ENCODE peak calls at places on chromosome 4, in six cellular contexts. R is NCI-H460, S is RPMI7951, D is activated gamma-delta T cell treated with Interleukin-2 at 50 U/mL for 16 hours, Q is sciatic nerve, E is HEK293T. I is an unnamed sample.

GRCh38 chr4:13386405-13387107 is 97.6 kb downstream of the RAB28 start:
- DNase-seq in S (peak; percentile 31), E (no peak), Q (no peak), R (no peak), D (no peak), I (no peak)

GRCh38 chr4:110193822-110194761 is 4.3 kb downstream of the ELOVL6 start:
- DNase-seq in Q (peak; percentile 78), D (peak; percentile 69), S (peak; percentile 91), R (peak; percentile 87), E (peak; percentile 78), I (peak; percentile 46)

GRCh38 chr4:37549003-37549402 is 137.2 kb downstream of the RELL1 start:
- DNase-seq in E (no peak), S (peak; percentile 89), D (no peak), R (no peak), Q (no peak), I (no peak)

GRCh38 chr4:6142511-6142910 is 57.8 kb downstream of the JAKMIP1 start:
- DNase-seq in R (no peak), E (no peak), D (no peak), Q (no peak), S (no peak), I (no peak)

GRCh38 chr4:4430492-4431195 is 43.7 kb downstream of the NSG1 start:
- DNase-seq in D (peak; percentile 54), E (peak; percentile 81), R (peak; percentile 13), Q (no peak), S (peak; percentile 73), I (peak; percentile 16)

GRCh38 chr4:48254381-48255072 is 15.1 kb downstream of the TEC start:
- DNase-seq in D (no peak), E (no peak), S (peak; percentile 94), R (no peak), Q (no peak), I (no peak)

GRCh38 chr4:13184199-13184598 is 299.9 kb downstream of the RAB28 start:
- DNase-seq in R (no peak), S (no peak), E (no peak), Q (no peak), D (no peak), I (no peak)

GRCh38 chr4:118398226-118399090 is 45.7 kb upstream of the PRSS12 start:
- DNase-seq in E (no peak), R (no peak), Q (no peak), S (no peak), D (no peak), I (no peak)

GRCh38 chr4:101328063-101328602 is 19.2 kb downstream of the PPP3CA start:
- DNase-seq in E (no peak), S (no peak), R (no peak), Q (no peak), D (peak; percentile 23), I (no peak)